ENCODE peak calls at places on chromosome 13, in eight cellular contexts. One of them, this sample, is unnamed.

GRCh38 chr13:73365240-73365639 is 306.4 kb downstream of the KLF5 start:
- DNase-seq in RWPE1: peak
- DNase-seq in brain microvascular endothelial cell: no peak
- DNase-seq in coronary artery: no peak
- DNase-seq in prostate gland: peak
- DNase-seq in MM.1S: no peak
- DNase-seq in ovary: no peak
- DNase-seq in IMR-90: no peak
- DNase-seq in this sample: peak

GRCh38 chr13:44230736-44231135 is 142.9 kb upstream of the SERP2 start:
- DNase-seq in RWPE1: no peak
- DNase-seq in brain microvascular endothelial cell: peak
- DNase-seq in coronary artery: no peak
- DNase-seq in prostate gland: no peak
- DNase-seq in MM.1S: no peak
- DNase-seq in ovary: no peak
- DNase-seq in IMR-90: no peak
- DNase-seq in this sample: no peak

GRCh38 chr13:33940256-33940655 is 122.3 kb downstream of the RFC3 start:
- DNase-seq in RWPE1: no peak
- DNase-seq in brain microvascular endothelial cell: no peak
- DNase-seq in coronary artery: no peak
- DNase-seq in prostate gland: no peak
- DNase-seq in MM.1S: no peak
- DNase-seq in ovary: no peak
- DNase-seq in IMR-90: no peak
- DNase-seq in this sample: no peak

GRCh38 chr13:30033681-30034447 is 183.4 kb upstream of the UBL3 start:
- DNase-seq in RWPE1: peak
- DNase-seq in brain microvascular endothelial cell: peak
- DNase-seq in coronary artery: no peak
- DNase-seq in prostate gland: no peak
- DNase-seq in MM.1S: no peak
- DNase-seq in ovary: no peak
- DNase-seq in IMR-90: peak
- DNase-seq in this sample: no peak

GRCh38 chr13:43390101-43390500 is 366.7 kb downstream of the DNAJC15 start:
- DNase-seq in RWPE1: no peak
- DNase-seq in brain microvascular endothelial cell: no peak
- DNase-seq in coronary artery: no peak
- DNase-seq in prostate gland: no peak
- DNase-seq in MM.1S: peak
- DNase-seq in ovary: no peak
- DNase-seq in IMR-90: peak
- DNase-seq in this sample: no peak

GRCh38 chr13:51844862-51845573 is at the start of gene TMEM272:
- DNase-seq in RWPE1: peak
- DNase-seq in brain microvascular endothelial cell: peak
- DNase-seq in coronary artery: no peak
- DNase-seq in prostate gland: no peak
- DNase-seq in MM.1S: no peak
- DNase-seq in ovary: peak
- DNase-seq in IMR-90: peak
- DNase-seq in this sample: peak

GRCh38 chr13:30581582-30581981 is 36.1 kb upstream of the USPL1 start:
- DNase-seq in RWPE1: peak
- DNase-seq in brain microvascular endothelial cell: no peak
- DNase-seq in coronary artery: no peak
- DNase-seq in prostate gland: no peak
- DNase-seq in MM.1S: peak
- DNase-seq in ovary: no peak
- DNase-seq in IMR-90: peak
- DNase-seq in this sample: peak

GRCh38 chr13:109743706-109744453 is 42.5 kb downstream of the IRS2 start:
- DNase-seq in RWPE1: peak
- DNase-seq in brain microvascular endothelial cell: peak
- DNase-seq in coronary artery: no peak
- DNase-seq in prostate gland: no peak
- DNase-seq in MM.1S: peak
- DNase-seq in ovary: peak
- DNase-seq in IMR-90: peak
- DNase-seq in this sample: no peak

GRCh38 chr13:43880930-43881329 is 1.2 kb downstream of the LACC1 start:
- DNase-seq in RWPE1: no peak
- DNase-seq in brain microvascular endothelial cell: no peak
- DNase-seq in coronary artery: no peak
- DNase-seq in prostate gland: no peak
- DNase-seq in MM.1S: no peak
- DNase-seq in ovary: no peak
- DNase-seq in IMR-90: no peak
- DNase-seq in this sample: no peak

GRCh38 chr13:80227645-80228044 is 113.3 kb downstream of the SPRY2 start:
- DNase-seq in RWPE1: no peak
- DNase-seq in brain microvascular endothelial cell: no peak
- DNase-seq in coronary artery: no peak
- DNase-seq in prostate gland: no peak
- DNase-seq in MM.1S: no peak
- DNase-seq in ovary: no peak
- DNase-seq in IMR-90: no peak
- DNase-seq in this sample: no peak

GRCh38 chr13:29498426-29499040 is 97.0 kb downstream of the SLC7A1 start:
- DNase-seq in RWPE1: no peak
- DNase-seq in brain microvascular endothelial cell: no peak
- DNase-seq in coronary artery: no peak
- DNase-seq in prostate gland: no peak
- DNase-seq in MM.1S: no peak
- DNase-seq in ovary: no peak
- DNase-seq in IMR-90: no peak
- DNase-seq in this sample: peak

GRCh38 chr13:109782066-109782822 is 4.1 kb downstream of the IRS2 start:
- DNase-seq in RWPE1: no peak
- DNase-seq in brain microvascular endothelial cell: no peak
- DNase-seq in coronary artery: no peak
- DNase-seq in prostate gland: no peak
- DNase-seq in MM.1S: no peak
- DNase-seq in ovary: no peak
- DNase-seq in IMR-90: no peak
- DNase-seq in this sample: no peak

GRCh38 chr13:81089758-81090157 is 748.8 kb upstream of the SPRY2 start:
- DNase-seq in RWPE1: no peak
- DNase-seq in brain microvascular endothelial cell: no peak
- DNase-seq in coronary artery: no peak
- DNase-seq in prostate gland: no peak
- DNase-seq in MM.1S: no peak
- DNase-seq in ovary: no peak
- DNase-seq in IMR-90: no peak
- DNase-seq in this sample: no peak

GRCh38 chr13:60590775-60591174 is 193.8 kb downstream of the TDRD3 start:
- DNase-seq in RWPE1: no peak
- DNase-seq in brain microvascular endothelial cell: no peak
- DNase-seq in coronary artery: no peak
- DNase-seq in prostate gland: no peak
- DNase-seq in MM.1S: no peak
- DNase-seq in ovary: no peak
- DNase-seq in IMR-90: no peak
- DNase-seq in this sample: no peak

GRCh38 chr13:40446365-40446764 is 220.1 kb downstream of the FOXO1 start:
- DNase-seq in RWPE1: no peak
- DNase-seq in brain microvascular endothelial cell: no peak
- DNase-seq in coronary artery: no peak
- DNase-seq in prostate gland: no peak
- DNase-seq in MM.1S: no peak
- DNase-seq in ovary: no peak
- DNase-seq in IMR-90: no peak
- DNase-seq in this sample: no peak

GRCh38 chr13:48491423-48492122 is 41.3 kb downstream of the RCBTB2 start:
- DNase-seq in RWPE1: no peak
- DNase-seq in brain microvascular endothelial cell: no peak
- DNase-seq in coronary artery: no peak
- DNase-seq in prostate gland: no peak
- DNase-seq in MM.1S: peak
- DNase-seq in ovary: no peak
- DNase-seq in IMR-90: peak
- DNase-seq in this sample: no peak

GRCh38 chr13:24074687-24075086 is 85.8 kb upstream of the SPATA13 start:
- DNase-seq in RWPE1: no peak
- DNase-seq in brain microvascular endothelial cell: no peak
- DNase-seq in coronary artery: no peak
- DNase-seq in prostate gland: peak
- DNase-seq in MM.1S: no peak
- DNase-seq in ovary: no peak
- DNase-seq in IMR-90: no peak
- DNase-seq in this sample: peak

GRCh38 chr13:56752630-56753029 is 388.1 kb upstream of the PRR20A start:
- DNase-seq in RWPE1: no peak
- DNase-seq in brain microvascular endothelial cell: no peak
- DNase-seq in coronary artery: no peak
- DNase-seq in prostate gland: no peak
- DNase-seq in MM.1S: no peak
- DNase-seq in ovary: no peak
- DNase-seq in IMR-90: no peak
- DNase-seq in this sample: no peak

DNA sequence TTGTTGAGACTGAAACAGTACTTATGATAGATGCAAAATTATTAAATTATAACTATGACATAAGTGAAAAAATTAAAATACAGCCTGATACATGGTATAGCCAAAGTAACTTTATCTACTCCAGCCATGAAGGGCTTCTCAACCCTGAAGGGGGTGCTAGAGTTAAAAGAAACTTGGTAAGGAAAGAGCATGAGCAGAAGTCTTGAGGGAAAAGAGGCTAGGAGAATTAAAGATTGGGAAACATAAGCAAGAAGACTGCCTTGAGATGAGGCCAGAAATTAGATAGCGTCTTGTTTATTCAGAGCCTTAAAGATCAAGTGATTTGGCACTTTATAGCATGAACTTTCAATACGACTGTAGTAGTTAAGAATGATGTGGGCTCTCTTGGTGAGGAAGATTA is 385.5 kb upstream of the PRR20A start:
- DNase-seq in RWPE1: no peak
- DNase-seq in brain microvascular endothelial cell: no peak
- DNase-seq in coronary artery: no peak
- DNase-seq in prostate gland: no peak
- DNase-seq in MM.1S: no peak
- DNase-seq in ovary: no peak
- DNase-seq in IMR-90: no peak
- DNase-seq in this sample: no peak
- TF ChIP-seq CTCF in RWPE1: no peak
- TF ChIP-seq CTCF in brain microvascular endothelial cell: no peak
- TF ChIP-seq CTCF in coronary artery: no peak
- TF ChIP-seq CTCF in prostate gland: no peak
- TF ChIP-seq CTCF in MM.1S: peak
- TF ChIP-seq CTCF in ovary: no peak
- TF ChIP-seq CTCF in IMR-90: no peak
- TF ChIP-seq CTCF in this sample: no peak

DNA sequence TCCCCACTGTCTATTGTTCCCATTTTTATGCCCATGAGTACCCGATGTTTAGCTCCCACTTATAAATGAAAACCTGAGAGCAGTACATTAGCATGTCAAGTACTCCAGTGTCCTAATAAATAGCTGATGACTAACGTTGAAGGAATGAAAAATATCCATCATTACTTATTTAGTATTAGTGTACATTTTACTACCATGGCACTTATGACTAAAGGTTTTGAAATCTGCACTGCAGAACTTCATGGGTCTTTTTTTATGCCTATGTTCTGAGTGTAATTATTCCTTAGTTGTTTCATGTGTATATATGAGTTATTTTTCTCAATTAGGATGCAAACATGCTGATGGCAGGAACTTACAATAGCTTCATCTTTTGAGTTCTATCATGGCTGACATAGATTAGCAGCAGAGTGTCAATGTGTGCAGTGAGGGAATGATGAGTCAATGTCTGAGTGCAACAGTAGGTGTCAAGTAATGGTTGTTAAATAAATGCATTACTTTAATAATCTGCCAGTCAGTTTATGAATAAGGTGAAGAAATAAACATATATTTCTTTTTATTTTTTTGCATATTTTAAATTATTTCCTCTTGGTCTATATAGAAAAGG is 188.4 kb downstream of the ITGBL1 start:
- DNase-seq in RWPE1: peak
- DNase-seq in brain microvascular endothelial cell: peak
- DNase-seq in coronary artery: no peak
- DNase-seq in prostate gland: no peak
- DNase-seq in MM.1S: no peak
- DNase-seq in ovary: no peak
- DNase-seq in IMR-90: peak
- DNase-seq in this sample: no peak
- H3K27ac ChIP-seq in RWPE1: no peak
- H3K27ac ChIP-seq in brain microvascular endothelial cell: peak
- H3K27ac ChIP-seq in coronary artery: no peak
- H3K27ac ChIP-seq in prostate gland: no peak
- H3K27ac ChIP-seq in MM.1S: no peak
- H3K27ac ChIP-seq in ovary: no peak
- H3K27ac ChIP-seq in IMR-90: no peak
- H3K27ac ChIP-seq in this sample: no peak

GRCh38 chr13:93534181-93534700 is 307.6 kb downstream of the GPC6 start:
- DNase-seq in RWPE1: no peak
- DNase-seq in brain microvascular endothelial cell: no peak
- DNase-seq in coronary artery: no peak
- DNase-seq in prostate gland: no peak
- DNase-seq in MM.1S: no peak
- DNase-seq in ovary: peak
- DNase-seq in IMR-90: no peak
- DNase-seq in this sample: no peak

GRCh38 chr13:93535256-93535655 is 308.6 kb downstream of the GPC6 start:
- DNase-seq in RWPE1: no peak
- DNase-seq in brain microvascular endothelial cell: peak
- DNase-seq in coronary artery: no peak
- DNase-seq in prostate gland: no peak
- DNase-seq in MM.1S: no peak
- DNase-seq in ovary: no peak
- DNase-seq in IMR-90: peak
- DNase-seq in this sample: no peak

DNA sequence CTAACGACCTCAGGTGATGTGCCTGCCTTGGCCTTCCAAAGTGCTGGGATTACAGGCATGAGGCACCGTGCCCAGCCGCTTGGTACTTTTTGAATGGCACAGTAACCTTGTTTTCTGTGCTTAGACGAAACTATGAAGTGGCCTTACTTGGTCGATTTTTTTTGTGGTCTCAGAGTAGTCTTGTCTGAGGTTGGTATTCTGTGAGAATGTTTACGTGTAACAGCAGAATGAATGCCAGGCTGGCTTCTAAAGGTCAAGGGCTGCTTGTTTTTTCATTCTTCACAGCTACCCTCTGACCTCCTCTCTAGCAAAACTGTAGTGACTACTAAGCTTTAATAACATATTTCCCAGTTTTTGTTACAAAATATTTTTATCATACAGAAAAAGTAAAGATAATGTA is 313.3 kb downstream of the GPC6 start:
- DNase-seq in RWPE1: no peak
- DNase-seq in brain microvascular endothelial cell: no peak
- DNase-seq in coronary artery: no peak
- DNase-seq in prostate gland: no peak
- DNase-seq in MM.1S: no peak
- DNase-seq in ovary: no peak
- DNase-seq in IMR-90: no peak
- DNase-seq in this sample: no peak
- TF ChIP-seq CTCF in RWPE1: no peak
- TF ChIP-seq CTCF in brain microvascular endothelial cell: no peak
- TF ChIP-seq CTCF in coronary artery: no peak
- TF ChIP-seq CTCF in prostate gland: no peak
- TF ChIP-seq CTCF in MM.1S: no peak
- TF ChIP-seq CTCF in ovary: no peak
- TF ChIP-seq CTCF in IMR-90: no peak
- TF ChIP-seq CTCF in this sample: no peak

GRCh38 chr13:98548230-98548629 is 28.7 kb downstream of the STK24 start:
- DNase-seq in RWPE1: no peak
- DNase-seq in brain microvascular endothelial cell: no peak
- DNase-seq in coronary artery: no peak
- DNase-seq in prostate gland: no peak
- DNase-seq in MM.1S: no peak
- DNase-seq in ovary: no peak
- DNase-seq in IMR-90: peak
- DNase-seq in this sample: no peak
- H3K27ac ChIP-seq in RWPE1: no peak
- H3K27ac ChIP-seq in brain microvascular endothelial cell: peak
- H3K27ac ChIP-seq in coronary artery: no peak
- H3K27ac ChIP-seq in prostate gland: no peak
- H3K27ac ChIP-seq in MM.1S: no peak
- H3K27ac ChIP-seq in ovary: no peak
- H3K27ac ChIP-seq in IMR-90: peak
- H3K27ac ChIP-seq in this sample: no peak

This sample was measured in body of pancreas.